ENCODE peak calls at places on chromosomes 1 and 21, in eight cellular contexts. L is ascending aorta; K is NCI-H1436; I is NCI-H1694 treated with DMSO at 0.1 percent for 48 hours; O is BE2C; G is lung microvascular endothelial cell; W is activated CD4-positive, alpha-beta T cell treated with anti-CD3 and anti-CD28 coated beads for 24 hours; J is activated CD8-positive, alpha-beta T cell treated with anti-CD3 and anti-CD28 coated beads, Interleukin-2, amount 10 ng/mL, durations not matched to agents 7 days and 5 days. Y is an unnamed sample.

GRCh38 chr1:21813542-21813941 is 1.5 kb downstream of the LDLRAD2 start:
- DNase-seq in J (no peak), G (no peak), L (no peak), I (no peak), K (no peak), W (no peak), O (no peak), Y (no peak)

GRCh38 chr21:16460936-16461335 is 731.2 kb downstream of the USP25 start:
- DNase-seq in O (no peak), G (no peak), I (no peak), K (no peak), J (no peak), W (no peak), L (no peak), Y (no peak)

GRCh38 chr1:167374014-167374413 is 144.3 kb downstream of the CD247 start:
- DNase-seq in I (no peak), O (peak; percentile 81), L (no peak), G (no peak), K (no peak), W (no peak), J (no peak), Y (no peak)

GRCh38 chr1:246113555-246114095 is 393.5 kb downstream of the SMYD3 start:
- DNase-seq in O (peak; percentile 25), I (no peak), G (peak; percentile 96), J (no peak), K (no peak), L (no peak), W (no peak), Y (no peak)

GRCh38 chr1:201320168-201320842 is 37.0 kb downstream of the PKP1 start:
- DNase-seq in I (no peak), L (peak; percentile 30), J (no peak), K (peak; percentile 77), W (no peak), O (peak; percentile 72), G (no peak), Y (no peak)

GRCh38 chr1:112708002-112708448 is 1.1 kb upstream of the RHOC start:
- DNase-seq in O (no peak), L (no peak), I (no peak), G (no peak), J (no peak), K (no peak), W (no peak), Y (no peak)

GRCh38 chr1:43908858-43909257 is 24.7 kb upstream of the ARTN start:
- DNase-seq in W (no peak), L (no peak), J (no peak), K (no peak), G (no peak), O (no peak), I (no peak), Y (no peak)

GRCh38 chr1:91672601-91673161 is 172.0 kb downstream of the CDC7 start:
- DNase-seq in J (no peak), I (no peak), O (no peak), L (no peak), G (peak; percentile 29), W (peak; percentile 7), K (no peak), Y (no peak)

GRCh38 chr1:167659440-167659839 is 29.4 kb downstream of the RCSD1 start:
- DNase-seq in L (no peak), W (no peak), O (peak; percentile 29), J (no peak), K (no peak), I (no peak), G (peak; percentile 17), Y (no peak)

GRCh38 chr1:192575499-192576189 is at the start of gene RGS1:
- DNase-seq in I (no peak), G (no peak), K (no peak), W (peak; percentile 24), O (no peak), L (no peak), J (peak; percentile 70), Y (peak; percentile 65)

GRCh38 chr1:218785928-218786327 is 387.8 kb upstream of the LYPLAL1 start:
- DNase-seq in L (peak; percentile 67), J (no peak), G (peak; percentile 16), O (no peak), K (no peak), W (no peak), I (no peak), Y (no peak)

GRCh38 chr1:31441558-31441957 is 28.5 kb downstream of the SERINC2 start:
- DNase-seq in I (no peak), J (no peak), L (no peak), K (no peak), W (no peak), O (no peak), G (no peak), Y (no peak)

GRCh38 chr1:17764578-17764977 is 9.4 kb downstream of the ACTL8 start:
- DNase-seq in G (no peak), J (no peak), K (no peak), I (no peak), W (no peak), O (no peak), L (no peak), Y (no peak)

GRCh38 chr1:205325334-205325884 is 3.9 kb upstream of the NUAK2 start:
- DNase-seq in W (no peak), J (peak; percentile 66), K (peak; percentile 65), L (peak; percentile 73), I (peak; percentile 70), G (peak; percentile 84), O (peak; percentile 62), Y (no peak)

GRCh38 chr1:22853651-22854185 is 118.9 kb downstream of the LACTBL1 start:
- DNase-seq in W (no peak), L (no peak), G (no peak), O (no peak), I (no peak), J (no peak), K (no peak), Y (no peak)

GRCh38 chr21:36429672-36430546 is 44.7 kb downstream of the CHAF1B start:
- DNase-seq in L (peak; percentile 95), O (peak; percentile 82), G (peak; percentile 100), J (peak; percentile 80), I (no peak), K (no peak), W (peak; percentile 39), Y (peak; percentile 9)

GRCh38 chr1:205775015-205775716 is at the start of gene RAB29:
- DNase-seq in O (peak; percentile 82), J (peak; percentile 92), K (peak; percentile 88), G (peak; percentile 87), I (peak; percentile 86), L (peak; percentile 93), W (peak; percentile 69), Y (peak; percentile 80)

GRCh38 chr1:244789731-244790130 is 45.7 kb upstream of the COX20 start:
- DNase-seq in O (no peak), K (no peak), I (no peak), J (no peak), L (no peak), W (no peak), G (no peak), Y (no peak)

GRCh38 chr1:228980232-228980969 is 245.1 kb downstream of the RHOU start:
- DNase-seq in O (no peak), L (peak; percentile 55), W (no peak), G (no peak), I (no peak), J (no peak), K (no peak), Y (no peak)

GRCh38 chr1:22633697-22634463 is 2.5 kb upstream of the C1QA start:
- DNase-seq in G (no peak), L (no peak), O (no peak), W (no peak), K (no peak), I (no peak), J (no peak), Y (no peak)

GRCh38 chr1:3529099-3529729 is 74.7 kb downstream of the ARHGEF16 start:
- DNase-seq in G (no peak), L (peak; percentile 90), I (peak; percentile 14), W (no peak), J (no peak), K (no peak), O (no peak), Y (no peak)

GRCh38 chr1:198214924-198215323 is 58.1 kb downstream of the NEK7 start:
- DNase-seq in G (no peak), I (no peak), L (no peak), K (no peak), O (no peak), J (no peak), W (no peak), Y (no peak)

GRCh38 chr1:115782571-115783281 is 14.2 kb upstream of the CASQ2 start:
- DNase-seq in J (no peak), O (no peak), K (no peak), I (no peak), W (no peak), G (peak; percentile 34), L (no peak), Y (no peak)

GRCh38 chr1:229086686-229087085 is 184.2 kb upstream of the RAB4A start:
- DNase-seq in O (no peak), W (no peak), I (no peak), G (no peak), K (no peak), L (peak; percentile 53), J (no peak), Y (no peak)

GRCh38 chr1:28123461-28123961 is 35.1 kb upstream of the EYA3 start:
- DNase-seq in G (peak; percentile 33), L (no peak), O (no peak), I (no peak), J (no peak), K (no peak), W (no peak), Y (no peak)

GRCh38 chr1:198423701-198424100 is 116.8 kb downstream of the ATP6V1G3 start:
- DNase-seq in I (no peak), G (no peak), L (no peak), K (no peak), O (no peak), W (no peak), J (no peak), Y (no peak)

GRCh38 chr1:58502519-58502918 is 44.0 kb downstream of the OMA1 start:
- DNase-seq in L (no peak), W (no peak), K (no peak), I (no peak), G (no peak), J (no peak), O (no peak), Y (no peak)

GRCh38 chr1:66981679-66982078 is 56.9 kb downstream of the MIER1 start:
- DNase-seq in K (no peak), O (no peak), J (peak; percentile 77), W (peak; percentile 14), L (no peak), G (peak; percentile 61), I (no peak), Y (peak; percentile 3)

GRCh38 chr21:22200378-22201092 is 1202.3 kb downstream of the NCAM2 start:
- DNase-seq in O (no peak), L (no peak), J (no peak), K (no peak), W (no peak), G (no peak), I (no peak), Y (no peak)

GRCh38 chr1:231836227-231836893 is 209.8 kb downstream of the DISC1 start:
- DNase-seq in G (peak; percentile 8), O (no peak), L (no peak), K (no peak), W (no peak), J (no peak), I (no peak), Y (no peak)

GRCh38 chr21:37675202-37675801 is 241.0 kb downstream of the KCNJ6 start:
- DNase-seq in G (peak; percentile 57), W (peak; percentile 42), J (peak; percentile 69), O (peak; percentile 75), L (peak; percentile 78), K (no peak), I (peak; percentile 33), Y (no peak)

GRCh38 chr21:45420061-45420521 is 15.1 kb downstream of the COL18A1 start:
- DNase-seq in I (no peak), O (no peak), J (no peak), W (no peak), K (no peak), L (no peak), G (no peak), Y (no peak)

GRCh38 chr1:222627232-222627631 is 9.3 kb downstream of the MIA3 start:
- DNase-seq in J (no peak), I (no peak), O (no peak), W (no peak), G (peak; percentile 80), K (no peak), L (peak; percentile 79), Y (no peak)

GRCh38 chr1:17233675-17234074 is 15.2 kb upstream of the PADI3 start:
- DNase-seq in L (peak; percentile 66), O (peak; percentile 11), K (no peak), I (no peak), G (peak; percentile 93), J (no peak), W (no peak), Y (no peak)

Y was measured in T-helper 22 cell.